ENCODE peak calls at places on chromosomes 1 and 21, in nine cellular contexts. One of them, this sample, is unnamed.
A peak's percentile ranks its signal among the peaks of the same experiment; 100 is the strongest.

GRCh38 chr1:42830631-42831030 is 13.4 kb upstream of the SVBP start:
- DNase-seq in stimulated activated CD8-positive, alpha-beta memory T cell treated with anti-CD3 and anti-CD28 coated beads, Interleukin-4, amount 100 ng/mL, for 24 hours: no peak
- DNase-seq in endothelial cell: no peak
- DNase-seq in renal cortical epithelial cell: no peak
- DNase-seq in ovary: no peak
- DNase-seq in GM10248: no peak
- DNase-seq in HCEC 1CT: no peak
- DNase-seq in stimulated activated CD4-positive, alpha-beta T cell treated with anti-CD3 and anti-CD28 coated beads, Interleukin-2, amount 100 ng/mL, for 48 hours: no peak
- DNase-seq in skeletal muscle cell: no peak
- DNase-seq in this sample: no peak

GRCh38 chr1:99465176-99465900 is 180.6 kb upstream of the PALMD start:
- DNase-seq in stimulated activated CD4-positive, alpha-beta T cell treated with anti-CD3 and anti-CD28 coated beads, Interleukin-2, amount 100 ng/mL, for 48 hours: no peak
- DNase-seq in GM10248: no peak
- DNase-seq in skeletal muscle cell: peak; percentile 85
- DNase-seq in stimulated activated CD8-positive, alpha-beta memory T cell treated with anti-CD3 and anti-CD28 coated beads, Interleukin-4, amount 100 ng/mL, for 24 hours: no peak
- DNase-seq in HCEC 1CT: peak; percentile 95
- DNase-seq in endothelial cell: no peak
- DNase-seq in renal cortical epithelial cell: peak; percentile 42
- DNase-seq in ovary: no peak
- DNase-seq in this sample: no peak

GRCh38 chr1:206508956-206509355 is 1.6 kb downstream of the RASSF5 start:
- DNase-seq in endothelial cell: no peak
- DNase-seq in stimulated activated CD4-positive, alpha-beta T cell treated with anti-CD3 and anti-CD28 coated beads, Interleukin-2, amount 100 ng/mL, for 48 hours: no peak
- DNase-seq in GM10248: no peak
- DNase-seq in HCEC 1CT: peak; percentile 45
- DNase-seq in stimulated activated CD8-positive, alpha-beta memory T cell treated with anti-CD3 and anti-CD28 coated beads, Interleukin-4, amount 100 ng/mL, for 24 hours: no peak
- DNase-seq in ovary: no peak
- DNase-seq in skeletal muscle cell: no peak
- DNase-seq in renal cortical epithelial cell: no peak
- DNase-seq in this sample: peak; percentile 33

GRCh38 chr1:172951728-172952365 is 98.9 kb downstream of the TNFSF18 start:
- DNase-seq in stimulated activated CD4-positive, alpha-beta T cell treated with anti-CD3 and anti-CD28 coated beads, Interleukin-2, amount 100 ng/mL, for 48 hours: no peak
- DNase-seq in endothelial cell: no peak
- DNase-seq in ovary: no peak
- DNase-seq in HCEC 1CT: peak; percentile 68
- DNase-seq in stimulated activated CD8-positive, alpha-beta memory T cell treated with anti-CD3 and anti-CD28 coated beads, Interleukin-4, amount 100 ng/mL, for 24 hours: no peak
- DNase-seq in renal cortical epithelial cell: peak; percentile 77
- DNase-seq in skeletal muscle cell: peak; percentile 59
- DNase-seq in GM10248: no peak
- DNase-seq in this sample: peak; percentile 25

GRCh38 chr1:88079036-88079435 is 605.0 kb upstream of the PKN2 start:
- DNase-seq in stimulated activated CD8-positive, alpha-beta memory T cell treated with anti-CD3 and anti-CD28 coated beads, Interleukin-4, amount 100 ng/mL, for 24 hours: no peak
- DNase-seq in skeletal muscle cell: no peak
- DNase-seq in stimulated activated CD4-positive, alpha-beta T cell treated with anti-CD3 and anti-CD28 coated beads, Interleukin-2, amount 100 ng/mL, for 48 hours: no peak
- DNase-seq in renal cortical epithelial cell: no peak
- DNase-seq in endothelial cell: peak; percentile 65
- DNase-seq in ovary: no peak
- DNase-seq in HCEC 1CT: no peak
- DNase-seq in GM10248: no peak
- DNase-seq in this sample: no peak

GRCh38 chr1:119554188-119554587 is 47.2 kb downstream of the HSD3B1 start:
- DNase-seq in GM10248: no peak
- DNase-seq in HCEC 1CT: peak; percentile 13
- DNase-seq in renal cortical epithelial cell: peak; percentile 69
- DNase-seq in ovary: peak; percentile 65
- DNase-seq in stimulated activated CD4-positive, alpha-beta T cell treated with anti-CD3 and anti-CD28 coated beads, Interleukin-2, amount 100 ng/mL, for 48 hours: no peak
- DNase-seq in skeletal muscle cell: peak; percentile 95
- DNase-seq in endothelial cell: no peak
- DNase-seq in stimulated activated CD8-positive, alpha-beta memory T cell treated with anti-CD3 and anti-CD28 coated beads, Interleukin-4, amount 100 ng/mL, for 24 hours: no peak
- DNase-seq in this sample: no peak

GRCh38 chr1:187270256-187270655 is 441.5 kb downstream of the PLA2G4A start:
- DNase-seq in stimulated activated CD8-positive, alpha-beta memory T cell treated with anti-CD3 and anti-CD28 coated beads, Interleukin-4, amount 100 ng/mL, for 24 hours: no peak
- DNase-seq in skeletal muscle cell: no peak
- DNase-seq in stimulated activated CD4-positive, alpha-beta T cell treated with anti-CD3 and anti-CD28 coated beads, Interleukin-2, amount 100 ng/mL, for 48 hours: no peak
- DNase-seq in endothelial cell: no peak
- DNase-seq in renal cortical epithelial cell: no peak
- DNase-seq in GM10248: no peak
- DNase-seq in HCEC 1CT: peak; percentile 42
- DNase-seq in ovary: no peak
- DNase-seq in this sample: no peak

GRCh38 chr21:41112740-41113692 is 54.9 kb upstream of the BACE2 start:
- DNase-seq in stimulated activated CD8-positive, alpha-beta memory T cell treated with anti-CD3 and anti-CD28 coated beads, Interleukin-4, amount 100 ng/mL, for 24 hours: no peak
- DNase-seq in stimulated activated CD4-positive, alpha-beta T cell treated with anti-CD3 and anti-CD28 coated beads, Interleukin-2, amount 100 ng/mL, for 48 hours: no peak
- DNase-seq in renal cortical epithelial cell: peak; percentile 86
- DNase-seq in endothelial cell: no peak
- DNase-seq in skeletal muscle cell: peak; percentile 51
- DNase-seq in GM10248: no peak
- DNase-seq in ovary: no peak
- DNase-seq in HCEC 1CT: no peak
- DNase-seq in this sample: no peak

GRCh38 chr21:20661745-20662470 is 336.3 kb upstream of the NCAM2 start:
- DNase-seq in stimulated activated CD4-positive, alpha-beta T cell treated with anti-CD3 and anti-CD28 coated beads, Interleukin-2, amount 100 ng/mL, for 48 hours: no peak
- DNase-seq in HCEC 1CT: no peak
- DNase-seq in endothelial cell: no peak
- DNase-seq in GM10248: no peak
- DNase-seq in skeletal muscle cell: no peak
- DNase-seq in ovary: no peak
- DNase-seq in stimulated activated CD8-positive, alpha-beta memory T cell treated with anti-CD3 and anti-CD28 coated beads, Interleukin-4, amount 100 ng/mL, for 24 hours: no peak
- DNase-seq in renal cortical epithelial cell: no peak
- DNase-seq in this sample: no peak

GRCh38 chr1:45785583-45785982 is 17.8 kb upstream of the MAST2 start:
- DNase-seq in stimulated activated CD4-positive, alpha-beta T cell treated with anti-CD3 and anti-CD28 coated beads, Interleukin-2, amount 100 ng/mL, for 48 hours: no peak
- DNase-seq in HCEC 1CT: no peak
- DNase-seq in renal cortical epithelial cell: no peak
- DNase-seq in stimulated activated CD8-positive, alpha-beta memory T cell treated with anti-CD3 and anti-CD28 coated beads, Interleukin-4, amount 100 ng/mL, for 24 hours: no peak
- DNase-seq in ovary: no peak
- DNase-seq in GM10248: no peak
- DNase-seq in endothelial cell: no peak
- DNase-seq in skeletal muscle cell: no peak
- DNase-seq in this sample: no peak

GRCh38 chr1:50742523-50742922 is 217.5 kb downstream of the FAF1 start:
- DNase-seq in endothelial cell: no peak
- DNase-seq in skeletal muscle cell: no peak
- DNase-seq in renal cortical epithelial cell: peak; percentile 92
- DNase-seq in ovary: no peak
- DNase-seq in GM10248: no peak
- DNase-seq in HCEC 1CT: peak; percentile 17
- DNase-seq in stimulated activated CD4-positive, alpha-beta T cell treated with anti-CD3 and anti-CD28 coated beads, Interleukin-2, amount 100 ng/mL, for 48 hours: no peak
- DNase-seq in stimulated activated CD8-positive, alpha-beta memory T cell treated with anti-CD3 and anti-CD28 coated beads, Interleukin-4, amount 100 ng/mL, for 24 hours: no peak
- DNase-seq in this sample: no peak

GRCh38 chr21:38297193-38297592 is 40.4 kb downstream of the KCNJ15 start:
- DNase-seq in renal cortical epithelial cell: no peak
- DNase-seq in skeletal muscle cell: peak; percentile 66
- DNase-seq in ovary: no peak
- DNase-seq in GM10248: no peak
- DNase-seq in stimulated activated CD4-positive, alpha-beta T cell treated with anti-CD3 and anti-CD28 coated beads, Interleukin-2, amount 100 ng/mL, for 48 hours: no peak
- DNase-seq in stimulated activated CD8-positive, alpha-beta memory T cell treated with anti-CD3 and anti-CD28 coated beads, Interleukin-4, amount 100 ng/mL, for 24 hours: no peak
- DNase-seq in HCEC 1CT: peak; percentile 59
- DNase-seq in endothelial cell: peak; percentile 5
- DNase-seq in this sample: peak; percentile 64

GRCh38 chr1:54404939-54405880 is 984 bp downstream of the SSBP3 start:
- DNase-seq in stimulated activated CD4-positive, alpha-beta T cell treated with anti-CD3 and anti-CD28 coated beads, Interleukin-2, amount 100 ng/mL, for 48 hours: no peak
- DNase-seq in endothelial cell: peak; percentile 33
- DNase-seq in ovary: peak; percentile 50
- DNase-seq in GM10248: no peak
- DNase-seq in skeletal muscle cell: no peak
- DNase-seq in stimulated activated CD8-positive, alpha-beta memory T cell treated with anti-CD3 and anti-CD28 coated beads, Interleukin-4, amount 100 ng/mL, for 24 hours: no peak
- DNase-seq in HCEC 1CT: no peak
- DNase-seq in renal cortical epithelial cell: no peak
- DNase-seq in this sample: no peak

GRCh38 chr1:30196457-30196856 is 526.9 kb downstream of the MATN1 start:
- DNase-seq in skeletal muscle cell: no peak
- DNase-seq in renal cortical epithelial cell: no peak
- DNase-seq in HCEC 1CT: no peak
- DNase-seq in stimulated activated CD4-positive, alpha-beta T cell treated with anti-CD3 and anti-CD28 coated beads, Interleukin-2, amount 100 ng/mL, for 48 hours: no peak
- DNase-seq in stimulated activated CD8-positive, alpha-beta memory T cell treated with anti-CD3 and anti-CD28 coated beads, Interleukin-4, amount 100 ng/mL, for 24 hours: no peak
- DNase-seq in endothelial cell: no peak
- DNase-seq in ovary: no peak
- DNase-seq in GM10248: no peak
- DNase-seq in this sample: no peak

GRCh38 chr1:230919201-230919600 is 50.9 kb upstream of the C1orf198 start:
- DNase-seq in stimulated activated CD4-positive, alpha-beta T cell treated with anti-CD3 and anti-CD28 coated beads, Interleukin-2, amount 100 ng/mL, for 48 hours: no peak
- DNase-seq in ovary: no peak
- DNase-seq in GM10248: no peak
- DNase-seq in skeletal muscle cell: no peak
- DNase-seq in HCEC 1CT: no peak
- DNase-seq in stimulated activated CD8-positive, alpha-beta memory T cell treated with anti-CD3 and anti-CD28 coated beads, Interleukin-4, amount 100 ng/mL, for 24 hours: no peak
- DNase-seq in renal cortical epithelial cell: no peak
- DNase-seq in endothelial cell: no peak
- DNase-seq in this sample: no peak

GRCh38 chr1:161117681-161118581 is at the start of the genes NIT1 and PFDN2:
- DNase-seq in ovary: peak; percentile 85
- DNase-seq in skeletal muscle cell: peak; percentile 64
- DNase-seq in GM10248: peak; percentile 93
- DNase-seq in stimulated activated CD4-positive, alpha-beta T cell treated with anti-CD3 and anti-CD28 coated beads, Interleukin-2, amount 100 ng/mL, for 48 hours: peak; percentile 84
- DNase-seq in stimulated activated CD8-positive, alpha-beta memory T cell treated with anti-CD3 and anti-CD28 coated beads, Interleukin-4, amount 100 ng/mL, for 24 hours: peak; percentile 83
- DNase-seq in HCEC 1CT: peak; percentile 78
- DNase-seq in renal cortical epithelial cell: peak; percentile 62
- DNase-seq in endothelial cell: peak; percentile 88
- DNase-seq in this sample: peak; percentile 79

GRCh38 chr1:169928438-169929209 is 34.9 kb upstream of the SCYL3 start:
- DNase-seq in endothelial cell: no peak
- DNase-seq in HCEC 1CT: peak; percentile 65
- DNase-seq in renal cortical epithelial cell: peak; percentile 67
- DNase-seq in skeletal muscle cell: no peak
- DNase-seq in stimulated activated CD4-positive, alpha-beta T cell treated with anti-CD3 and anti-CD28 coated beads, Interleukin-2, amount 100 ng/mL, for 48 hours: no peak
- DNase-seq in GM10248: no peak
- DNase-seq in stimulated activated CD8-positive, alpha-beta memory T cell treated with anti-CD3 and anti-CD28 coated beads, Interleukin-4, amount 100 ng/mL, for 24 hours: no peak
- DNase-seq in ovary: no peak
- DNase-seq in this sample: no peak

GRCh38 chr1:243944429-243945160 is 94.6 kb upstream of the AKT3 start:
- DNase-seq in HCEC 1CT: no peak
- DNase-seq in renal cortical epithelial cell: peak; percentile 97
- DNase-seq in endothelial cell: peak; percentile 45
- DNase-seq in skeletal muscle cell: no peak
- DNase-seq in GM10248: no peak
- DNase-seq in stimulated activated CD8-positive, alpha-beta memory T cell treated with anti-CD3 and anti-CD28 coated beads, Interleukin-4, amount 100 ng/mL, for 24 hours: no peak
- DNase-seq in ovary: no peak
- DNase-seq in stimulated activated CD4-positive, alpha-beta T cell treated with anti-CD3 and anti-CD28 coated beads, Interleukin-2, amount 100 ng/mL, for 48 hours: no peak
- DNase-seq in this sample: no peak

GRCh38 chr1:8423134-8423701 is 105.3 kb downstream of the SLC45A1 start:
- DNase-seq in renal cortical epithelial cell: no peak
- DNase-seq in stimulated activated CD4-positive, alpha-beta T cell treated with anti-CD3 and anti-CD28 coated beads, Interleukin-2, amount 100 ng/mL, for 48 hours: no peak
- DNase-seq in skeletal muscle cell: no peak
- DNase-seq in stimulated activated CD8-positive, alpha-beta memory T cell treated with anti-CD3 and anti-CD28 coated beads, Interleukin-4, amount 100 ng/mL, for 24 hours: peak; percentile 15
- DNase-seq in HCEC 1CT: peak; percentile 18
- DNase-seq in ovary: peak; percentile 50
- DNase-seq in endothelial cell: peak; percentile 30
- DNase-seq in GM10248: peak; percentile 53
- DNase-seq in this sample: no peak

GRCh38 chr21:38958940-38959685 is 153.4 kb downstream of the ETS2 start:
- DNase-seq in stimulated activated CD8-positive, alpha-beta memory T cell treated with anti-CD3 and anti-CD28 coated beads, Interleukin-4, amount 100 ng/mL, for 24 hours: no peak
- DNase-seq in GM10248: no peak
- DNase-seq in renal cortical epithelial cell: peak; percentile 99
- DNase-seq in HCEC 1CT: peak; percentile 96
- DNase-seq in endothelial cell: no peak
- DNase-seq in skeletal muscle cell: peak; percentile 66
- DNase-seq in ovary: no peak
- DNase-seq in stimulated activated CD4-positive, alpha-beta T cell treated with anti-CD3 and anti-CD28 coated beads, Interleukin-2, amount 100 ng/mL, for 48 hours: no peak
- DNase-seq in this sample: no peak

GRCh38 chr1:19079983-19080472 is 123.6 kb upstream of the IFFO2 start:
- DNase-seq in stimulated activated CD4-positive, alpha-beta T cell treated with anti-CD3 and anti-CD28 coated beads, Interleukin-2, amount 100 ng/mL, for 48 hours: no peak
- DNase-seq in HCEC 1CT: no peak
- DNase-seq in skeletal muscle cell: no peak
- DNase-seq in stimulated activated CD8-positive, alpha-beta memory T cell treated with anti-CD3 and anti-CD28 coated beads, Interleukin-4, amount 100 ng/mL, for 24 hours: no peak
- DNase-seq in GM10248: no peak
- DNase-seq in renal cortical epithelial cell: peak; percentile 100
- DNase-seq in endothelial cell: no peak
- DNase-seq in ovary: no peak
- DNase-seq in this sample: peak; percentile 87

GRCh38 chr1:234691567-234691966 is 81.6 kb upstream of the IRF2BP2 start:
- DNase-seq in HCEC 1CT: peak; percentile 35
- DNase-seq in GM10248: no peak
- DNase-seq in ovary: no peak
- DNase-seq in stimulated activated CD4-positive, alpha-beta T cell treated with anti-CD3 and anti-CD28 coated beads, Interleukin-2, amount 100 ng/mL, for 48 hours: no peak
- DNase-seq in stimulated activated CD8-positive, alpha-beta memory T cell treated with anti-CD3 and anti-CD28 coated beads, Interleukin-4, amount 100 ng/mL, for 24 hours: no peak
- DNase-seq in endothelial cell: no peak
- DNase-seq in skeletal muscle cell: no peak
- DNase-seq in renal cortical epithelial cell: no peak
- DNase-seq in this sample: no peak

GRCh38 chr1:31564606-31564989 is 11.7 kb upstream of the TINAGL1 start:
- DNase-seq in renal cortical epithelial cell: no peak
- DNase-seq in ovary: peak; percentile 21
- DNase-seq in endothelial cell: no peak
- DNase-seq in stimulated activated CD8-positive, alpha-beta memory T cell treated with anti-CD3 and anti-CD28 coated beads, Interleukin-4, amount 100 ng/mL, for 24 hours: no peak
- DNase-seq in HCEC 1CT: no peak
- DNase-seq in stimulated activated CD4-positive, alpha-beta T cell treated with anti-CD3 and anti-CD28 coated beads, Interleukin-2, amount 100 ng/mL, for 48 hours: no peak
- DNase-seq in GM10248: no peak
- DNase-seq in skeletal muscle cell: no peak
- DNase-seq in this sample: no peak

GRCh38 chr1:156910309-156910782 is 10.1 kb upstream of the LRRC71 start:
- DNase-seq in stimulated activated CD4-positive, alpha-beta T cell treated with anti-CD3 and anti-CD28 coated beads, Interleukin-2, amount 100 ng/mL, for 48 hours: peak; percentile 71
- DNase-seq in endothelial cell: peak; percentile 70
- DNase-seq in HCEC 1CT: no peak
- DNase-seq in renal cortical epithelial cell: no peak
- DNase-seq in skeletal muscle cell: no peak
- DNase-seq in ovary: peak; percentile 46
- DNase-seq in stimulated activated CD8-positive, alpha-beta memory T cell treated with anti-CD3 and anti-CD28 coated beads, Interleukin-4, amount 100 ng/mL, for 24 hours: peak; percentile 37
- DNase-seq in GM10248: peak; percentile 83
- DNase-seq in this sample: peak; percentile 20

GRCh38 chr1:84450916-84451315 is 28.1 kb upstream of the RPF1 start:
- DNase-seq in ovary: no peak
- DNase-seq in skeletal muscle cell: no peak
- DNase-seq in endothelial cell: no peak
- DNase-seq in HCEC 1CT: no peak
- DNase-seq in GM10248: no peak
- DNase-seq in stimulated activated CD8-positive, alpha-beta memory T cell treated with anti-CD3 and anti-CD28 coated beads, Interleukin-4, amount 100 ng/mL, for 24 hours: no peak
- DNase-seq in renal cortical epithelial cell: no peak
- DNase-seq in stimulated activated CD4-positive, alpha-beta T cell treated with anti-CD3 and anti-CD28 coated beads, Interleukin-2, amount 100 ng/mL, for 48 hours: no peak
- DNase-seq in this sample: no peak

GRCh38 chr1:6444377-6444776 is 19.8 kb downstream of the ESPN start:
- DNase-seq in stimulated activated CD8-positive, alpha-beta memory T cell treated with anti-CD3 and anti-CD28 coated beads, Interleukin-4, amount 100 ng/mL, for 24 hours: no peak
- DNase-seq in skeletal muscle cell: no peak
- DNase-seq in endothelial cell: no peak
- DNase-seq in ovary: no peak
- DNase-seq in HCEC 1CT: no peak
- DNase-seq in renal cortical epithelial cell: no peak
- DNase-seq in stimulated activated CD4-positive, alpha-beta T cell treated with anti-CD3 and anti-CD28 coated beads, Interleukin-2, amount 100 ng/mL, for 48 hours: no peak
- DNase-seq in GM10248: no peak
- DNase-seq in this sample: no peak

GRCh38 chr1:44408181-44409018 is 3.3 kb downstream of the RNF220 start:
- DNase-seq in stimulated activated CD8-positive, alpha-beta memory T cell treated with anti-CD3 and anti-CD28 coated beads, Interleukin-4, amount 100 ng/mL, for 24 hours: no peak
- DNase-seq in stimulated activated CD4-positive, alpha-beta T cell treated with anti-CD3 and anti-CD28 coated beads, Interleukin-2, amount 100 ng/mL, for 48 hours: no peak
- DNase-seq in GM10248: no peak
- DNase-seq in renal cortical epithelial cell: no peak
- DNase-seq in HCEC 1CT: no peak
- DNase-seq in endothelial cell: peak; percentile 51
- DNase-seq in skeletal muscle cell: no peak
- DNase-seq in ovary: no peak
- DNase-seq in this sample: no peak

GRCh38 chr1:110524311-110525249 is 5.6 kb upstream of the KCNA10 start:
- DNase-seq in renal cortical epithelial cell: peak; percentile 9
- DNase-seq in skeletal muscle cell: peak; percentile 4
- DNase-seq in stimulated activated CD8-positive, alpha-beta memory T cell treated with anti-CD3 and anti-CD28 coated beads, Interleukin-4, amount 100 ng/mL, for 24 hours: peak; percentile 13
- DNase-seq in endothelial cell: peak; percentile 73
- DNase-seq in stimulated activated CD4-positive, alpha-beta T cell treated with anti-CD3 and anti-CD28 coated beads, Interleukin-2, amount 100 ng/mL, for 48 hours: peak; percentile 44
- DNase-seq in ovary: no peak
- DNase-seq in HCEC 1CT: peak; percentile 47
- DNase-seq in GM10248: peak; percentile 72
- DNase-seq in this sample: no peak

GRCh38 chr1:196128835-196129234 is 479.4 kb downstream of the KCNT2 start:
- DNase-seq in skeletal muscle cell: no peak
- DNase-seq in endothelial cell: no peak
- DNase-seq in HCEC 1CT: no peak
- DNase-seq in renal cortical epithelial cell: peak; percentile 16
- DNase-seq in ovary: no peak
- DNase-seq in stimulated activated CD8-positive, alpha-beta memory T cell treated with anti-CD3 and anti-CD28 coated beads, Interleukin-4, amount 100 ng/mL, for 24 hours: no peak
- DNase-seq in GM10248: no peak
- DNase-seq in stimulated activated CD4-positive, alpha-beta T cell treated with anti-CD3 and anti-CD28 coated beads, Interleukin-2, amount 100 ng/mL, for 48 hours: no peak
- DNase-seq in this sample: no peak

GRCh38 chr21:17428484-17428869 is 84.4 kb upstream of the CXADR start:
- DNase-seq in GM10248: no peak
- DNase-seq in stimulated activated CD8-positive, alpha-beta memory T cell treated with anti-CD3 and anti-CD28 coated beads, Interleukin-4, amount 100 ng/mL, for 24 hours: no peak
- DNase-seq in ovary: no peak
- DNase-seq in renal cortical epithelial cell: no peak
- DNase-seq in stimulated activated CD4-positive, alpha-beta T cell treated with anti-CD3 and anti-CD28 coated beads, Interleukin-2, amount 100 ng/mL, for 48 hours: no peak
- DNase-seq in skeletal muscle cell: no peak
- DNase-seq in HCEC 1CT: no peak
- DNase-seq in endothelial cell: no peak
- DNase-seq in this sample: no peak

GRCh38 chr1:20932437-20932977 is 145.4 kb upstream of the HP1BP3 start:
- DNase-seq in stimulated activated CD4-positive, alpha-beta T cell treated with anti-CD3 and anti-CD28 coated beads, Interleukin-2, amount 100 ng/mL, for 48 hours: peak; percentile 13
- DNase-seq in HCEC 1CT: no peak
- DNase-seq in skeletal muscle cell: no peak
- DNase-seq in endothelial cell: no peak
- DNase-seq in renal cortical epithelial cell: no peak
- DNase-seq in ovary: no peak
- DNase-seq in GM10248: no peak
- DNase-seq in stimulated activated CD8-positive, alpha-beta memory T cell treated with anti-CD3 and anti-CD28 coated beads, Interleukin-4, amount 100 ng/mL, for 24 hours: no peak
- DNase-seq in this sample: no peak